ENCODE peak calls at places on chromosomes 11 and 22, in seven cellular contexts. X, N, G, M, P, J and W are unnamed samples.

GRCh38 chr11:61632096-61632495 is 48.1 kb upstream of the DAGLA start:
- DNase-seq in X (no peak), N (no peak), G (no peak), M (no peak), P (no peak), J (no peak), W (no peak)

GRCh38 chr11:126189109-126189929 is 22.1 kb downstream of the RPUSD4 start:
- DNase-seq in X (no peak), N (no peak), G (no peak), M (peak; percentile 52), P (peak; percentile 67), J (no peak), W (no peak)

GRCh38 chr11:107769189-107769588 is 57.3 kb upstream of the SLN start:
- DNase-seq in X (no peak), N (no peak), G (no peak), M (no peak), P (no peak), J (peak; percentile 20), W (peak; percentile 59)

GRCh38 chr11:117059611-117060010 is 38.6 kb downstream of the SIK3 start:
- DNase-seq in X (no peak), N (no peak), G (no peak), M (no peak), P (no peak), J (no peak), W (no peak)

GRCh38 chr22:33397381-33397907 is 339.3 kb upstream of the SYN3 start:
- DNase-seq in X (no peak), N (no peak), G (no peak), M (no peak), P (no peak), J (no peak), W (no peak)

GRCh38 chr11:119100960-119101349 is 698 bp downstream of the DPAGT1 start:
- DNase-seq in X (no peak), N (no peak), G (no peak), M (no peak), P (peak; percentile 75), J (no peak), W (no peak)

GRCh38 chr11:112724194-112724790 is 236.9 kb upstream of the NCAM1 start:
- DNase-seq in X (no peak), N (peak; percentile 21), G (no peak), M (no peak), P (no peak), J (no peak), W (no peak)

GRCh38 chr11:66317322-66317765 is 500 bp upstream of the CD248 start:
- DNase-seq in X (no peak), N (peak; percentile 84), G (no peak), M (no peak), P (peak; percentile 87), J (peak; percentile 81), W (no peak)

GRCh38 chr11:122676638-122677037 is 21.1 kb downstream of the UBASH3B start:
- DNase-seq in X (no peak), N (no peak), G (no peak), M (no peak), P (no peak), J (no peak), W (peak; percentile 66)

GRCh38 chr11:6746086-6746618 is 25.6 kb downstream of the OR2AG2 start:
- DNase-seq in X (no peak), N (no peak), G (no peak), M (peak; percentile 68), P (peak; percentile 82), J (no peak), W (no peak)

GRCh38 chr22:17481424-17481823 is 81.9 kb upstream of the SLC25A18 start:
- DNase-seq in X (no peak), N (no peak), G (no peak), M (no peak), P (no peak), J (no peak), W (no peak)

GRCh38 chr22:49164773-49165320 is 662.8 kb downstream of the BRD1 start:
- DNase-seq in X (no peak), N (peak; percentile 54), G (no peak), M (no peak), P (no peak), J (no peak), W (no peak)

GRCh38 chr11:105968021-105968697 is 53.9 kb downstream of the MSANTD4 start:
- DNase-seq in X (no peak), N (no peak), G (no peak), M (no peak), P (no peak), J (peak; percentile 65), W (peak; percentile 75)

GRCh38 chr11:69293819-69294505 is at the start of gene MYEOV:
- DNase-seq in X (no peak), N (peak; percentile 67), G (peak; percentile 98), M (peak; percentile 16), P (peak; percentile 83), J (peak; percentile 21), W (peak; percentile 56)

GRCh38 chr11:121127809-121128208 is 26.8 kb downstream of the TECTA start:
- DNase-seq in X (no peak), N (peak; percentile 78), G (no peak), M (no peak), P (no peak), J (no peak), W (no peak)

GRCh38 chr22:28183078-28183870 is 264.2 kb upstream of the PITPNB start:
- DNase-seq in X (no peak), N (no peak), G (no peak), M (no peak), P (no peak), J (no peak), W (no peak)

GRCh38 chr22:25235547-25236290 is 16.3 kb downstream of the CRYBB2 start:
- DNase-seq in X (no peak), N (peak; percentile 91), G (peak; percentile 99), M (no peak), P (peak; percentile 86), J (peak; percentile 69), W (peak; percentile 81)

GRCh38 chr11:74695705-74696280 is 35.4 kb downstream of the CHRDL2 start:
- DNase-seq in X (no peak), N (no peak), G (no peak), M (no peak), P (no peak), J (no peak), W (no peak)

GRCh38 chr11:58919561-58919960 is 19.7 kb upstream of the GLYATL1 start:
- DNase-seq in X (no peak), N (no peak), G (no peak), M (no peak), P (no peak), J (no peak), W (no peak)

GRCh38 chr11:19723572-19724342 is 11.1 kb downstream of the NAV2 start:
- DNase-seq in X (no peak), N (peak; percentile 50), G (no peak), M (no peak), P (no peak), J (peak; percentile 61), W (peak; percentile 58)

GRCh38 chr11:12185914-12186313 is 75.5 kb downstream of the MICAL2 start:
- DNase-seq in X (no peak), N (no peak), G (no peak), M (no peak), P (no peak), J (peak; percentile 71), W (no peak)
- TF ChIP-seq CTCF in X (no peak), N (no peak), G (no peak), M (no peak), P (no peak), J (peak; percentile 12), W (no peak)

DNA sequence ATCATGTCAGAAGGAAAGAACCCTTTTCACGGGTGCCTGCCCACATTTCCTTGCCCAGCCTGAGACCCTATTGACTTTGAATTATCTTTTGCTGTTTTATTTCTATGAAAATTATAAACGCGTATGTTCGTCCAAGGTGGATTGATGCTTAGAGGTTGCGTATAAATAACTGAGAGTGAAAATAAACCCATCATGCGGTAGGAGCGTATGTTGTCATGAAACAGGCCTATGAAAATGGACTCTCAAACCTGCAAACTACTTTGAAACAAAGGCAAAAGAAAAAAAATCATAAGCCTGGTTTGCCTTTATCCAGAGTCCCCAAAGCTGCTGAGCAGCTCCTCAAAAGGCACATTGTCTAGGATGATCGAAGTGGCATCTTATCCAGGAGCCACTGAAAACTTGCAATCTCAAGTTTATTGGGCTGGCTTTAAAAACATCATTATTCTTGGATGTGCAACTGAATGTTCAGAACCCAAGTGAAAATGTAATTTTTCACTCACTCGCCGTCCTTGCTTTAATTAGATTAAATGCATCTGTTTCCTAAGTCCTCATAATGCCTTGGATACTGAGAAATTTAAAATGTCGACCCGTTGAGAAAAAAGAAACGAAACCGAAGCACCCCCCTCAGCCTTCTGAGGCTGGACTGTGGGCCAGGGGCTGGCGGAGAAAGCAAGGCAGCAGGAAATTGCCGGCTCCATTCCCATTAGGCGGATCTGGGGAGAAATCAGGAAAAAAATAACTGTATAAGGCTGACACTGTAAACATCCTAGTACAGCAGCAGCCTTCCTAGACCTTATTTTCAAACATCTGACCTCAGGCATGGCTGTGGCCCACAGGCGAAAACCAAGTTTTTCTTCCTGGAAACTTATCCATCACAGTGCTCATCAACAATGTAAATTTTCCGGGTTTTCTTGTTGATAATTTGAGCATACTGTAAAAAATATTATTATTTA is 82.9 kb upstream of the PPARA start:
- DNase-seq in X (no peak), N (no peak), G (no peak), M (no peak), P (peak; percentile 48), J (peak; percentile 66), W (no peak)
- H3K4me3 ChIP-seq in X (peak overlapping the region; percentile 79), N (no peak overlapping the region), G (no peak overlapping the region), M (no peak overlapping the region), P (peak overlapping the region; percentile 11), J (peak overlapping the region; percentile 79), W (peak overlapping the region; percentile 67)

DNA sequence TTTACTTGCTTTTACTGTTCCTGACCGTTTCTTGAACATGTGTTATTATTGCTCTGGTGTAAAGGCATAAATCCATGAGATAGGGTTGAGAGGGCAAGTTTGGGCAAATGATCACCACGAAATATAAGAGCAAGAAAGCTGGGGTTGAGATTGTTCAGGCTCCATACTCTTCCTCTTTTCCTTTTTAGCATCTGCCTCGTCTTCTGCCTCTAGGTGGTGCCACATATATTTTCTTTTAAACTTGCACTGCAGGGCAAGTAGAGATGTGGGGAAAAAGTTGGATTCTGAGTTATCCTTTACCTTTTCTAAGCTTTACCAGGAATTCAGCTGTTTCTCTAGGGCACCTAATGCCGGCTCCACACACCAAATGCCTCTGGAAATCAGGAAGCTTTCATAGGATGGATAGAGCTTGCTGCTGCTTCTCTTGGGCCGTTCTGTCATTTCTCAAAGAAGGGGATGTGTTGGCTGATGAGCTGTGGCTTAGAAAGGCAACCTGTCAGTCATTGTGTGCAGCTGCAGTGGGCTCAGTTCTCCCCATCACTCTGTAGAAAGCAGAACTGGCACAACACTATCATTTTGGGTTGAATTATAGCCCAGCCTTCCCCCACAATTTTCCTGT is 98.2 kb downstream of the LDLRAD3 start:
- DNase-seq in X (no peak), N (no peak), G (peak; percentile 30), M (no peak), P (no peak), J (no peak), W (peak; percentile 20)
- TF ChIP-seq CTCF in X (peak; percentile 16), N (peak; percentile 39), G (peak; percentile 73), M (peak; percentile 51), P (no peak), J (peak; percentile 72), W (peak; percentile 56)

GRCh38 chr11:94455861-94456260 is 37.8 kb downstream of the MRE11 start:
- DNase-seq in X (no peak), N (no peak), G (no peak), M (no peak), P (no peak), J (no peak), W (peak; percentile 91)
- H3K4me3 ChIP-seq in X (no peak overlapping the region), N (no peak overlapping the region), G (no peak overlapping the region), M (no peak overlapping the region), P (no peak overlapping the region), J (no peak overlapping the region), W (no peak overlapping the region)